ENCODE peak calls at places on chromosomes 7 and 10, in ten cellular contexts. K is NCI-H1092 treated with DMSO at 0.1 percent for 48 hours; B is NCI-H1694 treated with DMSO at 0.1 percent for 48 hours; W is NB4; D is CMK; M is stimulated activated CD4-positive, alpha-beta T cell treated with anti-CD3 and anti-CD28 coated beads, TNF-alpha, amount 100 ng/mL, for 4 hours; E is H9; J is keratinocyte; X is NCI-H2081 treated with DMSO at 0.1 percent for 48 hours; I is AG09309. C is an unnamed sample.

GRCh38 chr10:115932099-115932498 is 340.9 kb downstream of the GFRA1 start:
- DNase-seq in J (no peak), E (no peak), K (no peak), X (no peak), W (no peak), I (no peak), B (no peak), M (no peak), D (no peak), C (no peak)

GRCh38 chr7:73356176-73356575 is 28.2 kb downstream of the FKBP6 start:
- DNase-seq in M (no peak), I (no peak), K (no peak), J (no peak), E (no peak), X (no peak), W (no peak), D (no peak), B (no peak), C (no peak)

GRCh38 chr7:45000096-45001032 is at the start of gene CCM2:
- DNase-seq in B (no peak), X (no peak), D (no peak), E (no peak), J (no peak), W (peak), K (peak), I (no peak), M (no peak), C (peak)

GRCh38 chr7:127447326-127447945 is 54.9 kb upstream of the ZNF800 start:
- DNase-seq in M (peak), W (peak), B (peak), J (no peak), K (peak), I (peak), D (peak), E (peak), X (peak), C (peak)

GRCh38 chr10:75525067-75525466 is 93.6 kb downstream of the LRMDA start:
- DNase-seq in X (no peak), J (no peak), W (no peak), D (no peak), M (no peak), B (no peak), I (no peak), E (no peak), K (no peak), C (no peak)

GRCh38 chr10:132648072-132648855 is 110.7 kb downstream of the INPP5A start:
- DNase-seq in W (no peak), K (no peak), B (no peak), X (no peak), J (no peak), I (no peak), E (no peak), D (no peak), M (no peak), C (no peak)

GRCh38 chr10:112706580-112706979 is 243.5 kb upstream of the TCF7L2 start:
- DNase-seq in K (no peak), B (no peak), W (no peak), E (no peak), D (no peak), M (no peak), I (no peak), J (no peak), X (no peak), C (no peak)

GRCh38 chr10:129963831-129964501 is at the start of gene EBF3:
- DNase-seq in D (no peak), J (no peak), B (peak), E (peak), K (peak), M (no peak), X (no peak), I (no peak), W (peak), C (peak)

GRCh38 chr7:50312589-50313162 is 8.2 kb downstream of the IKZF1 start:
- DNase-seq in K (no peak), E (no peak), M (no peak), J (no peak), X (no peak), B (no peak), I (no peak), D (no peak), W (peak), C (no peak)

GRCh38 chr7:75943864-75944263 is 28.9 kb downstream of the POR start:
- DNase-seq in I (no peak), B (no peak), J (peak), M (no peak), K (no peak), W (no peak), X (no peak), E (no peak), D (no peak), C (peak)

GRCh38 chr7:28804990-28805389 is 153.1 kb downstream of the TRIL start:
- DNase-seq in B (no peak), W (peak), E (no peak), M (no peak), X (no peak), D (no peak), I (peak), K (no peak), J (no peak), C (no peak)

GRCh38 chr7:93948106-93948505 is 26.6 kb downstream of the GNG11 start:
- DNase-seq in D (no peak), I (no peak), E (no peak), W (no peak), B (no peak), J (no peak), X (no peak), K (no peak), M (no peak), C (no peak)

GRCh38 chr10:108250954-108251620 is 1086.6 kb upstream of the SORCS1 start:
- DNase-seq in M (no peak), E (no peak), D (no peak), J (no peak), B (no peak), X (no peak), W (no peak), I (no peak), K (no peak), C (no peak)

GRCh38 chr10:95214369-95214768 is 20.3 kb downstream of the ACSM6 start:
- DNase-seq in M (no peak), E (no peak), W (no peak), K (peak), D (no peak), I (no peak), J (no peak), X (no peak), B (no peak), C (no peak)

GRCh38 chr10:97333601-97334369 is 744 bp downstream of the FRAT2 start:
- DNase-seq in I (no peak), X (no peak), K (no peak), D (peak), B (no peak), M (no peak), J (no peak), E (peak), W (peak), C (no peak)

GRCh38 chr10:31318382-31318853 is 598 bp upstream of the ZEB1 start:
- DNase-seq in W (peak), J (no peak), E (peak), I (no peak), X (no peak), M (peak), B (no peak), D (no peak), K (peak), C (peak)

GRCh38 chr10:19480296-19480695 is 335.9 kb upstream of the PLXDC2 start:
- DNase-seq in M (no peak), K (no peak), J (no peak), E (no peak), I (no peak), W (no peak), D (no peak), B (no peak), X (no peak), C (no peak)